ENCODE peak calls at places on chromosome 1, in six cellular contexts. P is ureter; C is sigmoid colon; D is mammary epithelial cell; K is CD4-positive, CD25-positive, alpha-beta regulatory T cell; F is neuronal stem cell. B is an unnamed sample.

GRCh38 chr1:37261129-37261528 is 213.3 kb upstream of the ZC3H12A start:
- DNase-seq in P (no peak), C (no peak), D (no peak), K (no peak), F (no peak), B (no peak)

GRCh38 chr1:72284084-72284397 is 1.7 kb upstream of the NEGR1 start:
- DNase-seq in P (no peak), C (no peak), D (no peak), K (no peak), F (no peak), B (no peak)

GRCh38 chr1:30273021-30273325 is 450.4 kb downstream of the MATN1 start:
- DNase-seq in P (no peak), C (no peak), D (no peak), K (no peak), F (no peak), B (no peak)

GRCh38 chr1:228286505-228287417 is 78.9 kb downstream of the OBSCN start:
- DNase-seq in P (no peak), C (peak), D (no peak), K (no peak), F (no peak), B (peak)

GRCh38 chr1:208652300-208653160 is 408.3 kb upstream of the PLXNA2 start:
- DNase-seq in P (peak), C (peak), D (peak), K (peak), F (peak), B (no peak)

GRCh38 chr1:40102896-40103295 is 5.8 kb upstream of the PPT1 start:
- DNase-seq in P (no peak), C (no peak), D (no peak), K (no peak), F (no peak), B (no peak)

GRCh38 chr1:12634156-12634555 is 9.7 kb upstream of the AADACL4 start:
- DNase-seq in P (no peak), C (no peak), D (no peak), K (no peak), F (no peak), B (no peak)

GRCh38 chr1:1664941-1665814 is 6.4 kb upstream of the CDK11B start:
- DNase-seq in P (no peak), C (peak), D (no peak), K (no peak), F (no peak), B (peak)

GRCh38 chr1:203152158-203153034 is 23.2 kb downstream of the MYBPH start:
- DNase-seq in P (no peak), C (no peak), D (peak), K (no peak), F (peak), B (no peak)

GRCh38 chr1:66244429-66244828 is 289.5 kb upstream of the SGIP1 start:
- DNase-seq in P (no peak), C (no peak), D (peak), K (no peak), F (no peak), B (no peak)

GRCh38 chr1:103529746-103530145 is 4.2 kb downstream of the RNPC3 start:
- DNase-seq in P (no peak), C (no peak), D (peak), K (no peak), F (no peak), B (no peak)

GRCh38 chr1:77415585-77415984 is 133.8 kb downstream of the AK5 start:
- DNase-seq in P (no peak), C (no peak), D (no peak), K (no peak), F (no peak), B (no peak)

GRCh38 chr1:5009376-5010065 is 355.1 kb downstream of the AJAP1 start:
- DNase-seq in P (no peak), C (no peak), D (no peak), K (no peak), F (no peak), B (no peak)

GRCh38 chr1:6205849-6206845 is at the start of gene RNF207:
- DNase-seq in P (peak), C (peak), D (peak), K (peak), F (no peak), B (peak)

GRCh38 chr1:14817223-14818170 is 219.0 kb downstream of the KAZN start:
- DNase-seq in P (no peak), C (no peak), D (no peak), K (no peak), F (no peak), B (no peak)

GRCh38 chr1:22702255-22702654 is 8.4 kb upstream of the EPHB2 start:
- DNase-seq in P (no peak), C (no peak), D (no peak), K (no peak), F (no peak), B (no peak)

GRCh38 chr1:91138959-91139358 is 117.1 kb upstream of the ZNF644 start:
- DNase-seq in P (no peak), C (no peak), D (no peak), K (no peak), F (no peak), B (no peak)